ENCODE peak calls at places on chromosomes 13 and 19, in six cellular contexts. One of them, this sample, is unnamed.

GRCh38 chr13:79492313-79492798 is 11.4 kb downstream of the NDFIP2 start:
- DNase-seq in adrenal gland: no peak
- DNase-seq in esophagus squamous epithelium: no peak
- DNase-seq in kidney: no peak
- DNase-seq in AG04450: no peak
- DNase-seq in PC-3: no peak
- DNase-seq in this sample: no peak

GRCh38 chr19:3771906-3772450 is at the start of gene RAX2:
- DNase-seq in adrenal gland: no peak
- DNase-seq in esophagus squamous epithelium: no peak
- DNase-seq in kidney: no peak
- DNase-seq in AG04450: no peak
- DNase-seq in PC-3: no peak
- DNase-seq in this sample: no peak

GRCh38 chr13:37934339-37935191 is 65.0 kb upstream of the TRPC4 start:
- DNase-seq in adrenal gland: no peak
- DNase-seq in esophagus squamous epithelium: no peak
- DNase-seq in kidney: no peak
- DNase-seq in AG04450: no peak
- DNase-seq in PC-3: no peak
- DNase-seq in this sample: no peak

GRCh38 chr13:85266331-85266730 is 532.9 kb downstream of the SLITRK6 start:
- DNase-seq in adrenal gland: no peak
- DNase-seq in esophagus squamous epithelium: no peak
- DNase-seq in kidney: no peak
- DNase-seq in AG04450: no peak
- DNase-seq in PC-3: peak
- DNase-seq in this sample: no peak

GRCh38 chr13:75474956-75475355 is 7.0 kb downstream of the TBC1D4 start:
- DNase-seq in adrenal gland: no peak
- DNase-seq in esophagus squamous epithelium: no peak
- DNase-seq in kidney: no peak
- DNase-seq in AG04450: no peak
- DNase-seq in PC-3: no peak
- DNase-seq in this sample: no peak

GRCh38 chr13:114310961-114311360 is 3.3 kb upstream of the CHAMP1 start:
- DNase-seq in adrenal gland: no peak
- DNase-seq in esophagus squamous epithelium: no peak
- DNase-seq in kidney: no peak
- DNase-seq in AG04450: peak
- DNase-seq in PC-3: no peak
- DNase-seq in this sample: no peak

GRCh38 chr19:13959141-13959961 is 7.0 kb downstream of the DCAF15 start:
- DNase-seq in adrenal gland: no peak
- DNase-seq in esophagus squamous epithelium: no peak
- DNase-seq in kidney: no peak
- DNase-seq in AG04450: no peak
- DNase-seq in PC-3: no peak
- DNase-seq in this sample: no peak

GRCh38 chr19:53868091-53868891 is 608 bp downstream of the MYADM start:
- DNase-seq in adrenal gland: peak
- DNase-seq in esophagus squamous epithelium: no peak
- DNase-seq in kidney: peak
- DNase-seq in AG04450: no peak
- DNase-seq in PC-3: peak
- DNase-seq in this sample: peak

GRCh38 chr13:110409581-110409992 is 102.5 kb downstream of the COL4A2 start:
- DNase-seq in adrenal gland: peak
- DNase-seq in esophagus squamous epithelium: no peak
- DNase-seq in kidney: peak
- DNase-seq in AG04450: no peak
- DNase-seq in PC-3: peak
- DNase-seq in this sample: peak

GRCh38 chr19:32343550-32344262 is 1.7 kb upstream of the ZNF507 start:
- DNase-seq in adrenal gland: no peak
- DNase-seq in esophagus squamous epithelium: no peak
- DNase-seq in kidney: no peak
- DNase-seq in AG04450: no peak
- DNase-seq in PC-3: peak
- DNase-seq in this sample: no peak

GRCh38 chr13:110445722-110446569 is 115.6 kb downstream of the RAB20 start:
- DNase-seq in adrenal gland: no peak
- DNase-seq in esophagus squamous epithelium: no peak
- DNase-seq in kidney: peak
- DNase-seq in AG04450: no peak
- DNase-seq in PC-3: peak
- DNase-seq in this sample: peak

GRCh38 chr19:12265921-12266704 is 28.6 kb downstream of the ZNF44 start:
- DNase-seq in adrenal gland: no peak
- DNase-seq in esophagus squamous epithelium: no peak
- DNase-seq in kidney: peak
- DNase-seq in AG04450: no peak
- DNase-seq in PC-3: no peak
- DNase-seq in this sample: no peak

GRCh38 chr19:4493929-4494690 is 22.0 kb downstream of the HDGFL2 start:
- DNase-seq in adrenal gland: no peak
- DNase-seq in esophagus squamous epithelium: no peak
- DNase-seq in kidney: no peak
- DNase-seq in AG04450: no peak
- DNase-seq in PC-3: no peak
- DNase-seq in this sample: no peak

GRCh38 chr13:98374750-98375149 is 197.7 kb upstream of the RNF113B start:
- DNase-seq in adrenal gland: no peak
- DNase-seq in esophagus squamous epithelium: no peak
- DNase-seq in kidney: no peak
- DNase-seq in AG04450: no peak
- DNase-seq in PC-3: no peak
- DNase-seq in this sample: no peak

GRCh38 chr13:21130116-21130515 is 46.2 kb downstream of the SKA3 start:
- DNase-seq in adrenal gland: no peak
- DNase-seq in esophagus squamous epithelium: no peak
- DNase-seq in kidney: no peak
- DNase-seq in AG04450: no peak
- DNase-seq in PC-3: no peak
- DNase-seq in this sample: no peak

GRCh38 chr13:43484432-43485225 is 302.1 kb downstream of the ENOX1 start:
- DNase-seq in adrenal gland: no peak
- DNase-seq in esophagus squamous epithelium: no peak
- DNase-seq in kidney: no peak
- DNase-seq in AG04450: no peak
- DNase-seq in PC-3: no peak
- DNase-seq in this sample: peak

GRCh38 chr13:78265098-78265497 is 338.3 kb downstream of the POU4F1 start:
- DNase-seq in adrenal gland: no peak
- DNase-seq in esophagus squamous epithelium: no peak
- DNase-seq in kidney: no peak
- DNase-seq in AG04450: no peak
- DNase-seq in PC-3: no peak
- DNase-seq in this sample: no peak

GRCh38 chr19:4701557-4701956 is 22.1 kb downstream of the DPP9 start:
- DNase-seq in adrenal gland: no peak
- DNase-seq in esophagus squamous epithelium: no peak
- DNase-seq in kidney: no peak
- DNase-seq in AG04450: no peak
- DNase-seq in PC-3: no peak
- DNase-seq in this sample: no peak

GRCh38 chr19:19606021-19606420 is 12.5 kb downstream of the PBX4 start:
- DNase-seq in adrenal gland: no peak
- DNase-seq in esophagus squamous epithelium: no peak
- DNase-seq in kidney: no peak
- DNase-seq in AG04450: no peak
- DNase-seq in PC-3: peak
- DNase-seq in this sample: no peak

GRCh38 chr19:46898731-46899130 is 37.9 kb downstream of the ARHGAP35 start:
- DNase-seq in adrenal gland: no peak
- DNase-seq in esophagus squamous epithelium: no peak
- DNase-seq in kidney: no peak
- DNase-seq in AG04450: peak
- DNase-seq in PC-3: no peak
- DNase-seq in this sample: no peak

GRCh38 chr13:82675024-82675423 is 1207.2 kb downstream of the SLITRK1 start:
- DNase-seq in adrenal gland: no peak
- DNase-seq in esophagus squamous epithelium: no peak
- DNase-seq in kidney: no peak
- DNase-seq in AG04450: no peak
- DNase-seq in PC-3: no peak
- DNase-seq in this sample: no peak

GRCh38 chr19:11596156-11596555 is 1.1 kb upstream of the ZNF627 start:
- DNase-seq in adrenal gland: no peak
- DNase-seq in esophagus squamous epithelium: no peak
- DNase-seq in kidney: no peak
- DNase-seq in AG04450: no peak
- DNase-seq in PC-3: no peak
- DNase-seq in this sample: no peak

GRCh38 chr19:49512970-49513745 is 697 bp downstream of the FCGRT start:
- DNase-seq in adrenal gland: peak
- DNase-seq in esophagus squamous epithelium: no peak
- DNase-seq in kidney: peak
- DNase-seq in AG04450: no peak
- DNase-seq in PC-3: no peak
- DNase-seq in this sample: no peak

GRCh38 chr19:8900421-8900820 is 68.2 kb downstream of the MBD3L1 start:
- DNase-seq in adrenal gland: no peak
- DNase-seq in esophagus squamous epithelium: no peak
- DNase-seq in kidney: no peak
- DNase-seq in AG04450: no peak
- DNase-seq in PC-3: no peak
- DNase-seq in this sample: no peak

GRCh38 chr19:38485541-38486285 is 52.2 kb downstream of the RYR1 start:
- DNase-seq in adrenal gland: no peak
- DNase-seq in esophagus squamous epithelium: no peak
- DNase-seq in kidney: no peak
- DNase-seq in AG04450: no peak
- DNase-seq in PC-3: no peak
- DNase-seq in this sample: no peak

DNA sequence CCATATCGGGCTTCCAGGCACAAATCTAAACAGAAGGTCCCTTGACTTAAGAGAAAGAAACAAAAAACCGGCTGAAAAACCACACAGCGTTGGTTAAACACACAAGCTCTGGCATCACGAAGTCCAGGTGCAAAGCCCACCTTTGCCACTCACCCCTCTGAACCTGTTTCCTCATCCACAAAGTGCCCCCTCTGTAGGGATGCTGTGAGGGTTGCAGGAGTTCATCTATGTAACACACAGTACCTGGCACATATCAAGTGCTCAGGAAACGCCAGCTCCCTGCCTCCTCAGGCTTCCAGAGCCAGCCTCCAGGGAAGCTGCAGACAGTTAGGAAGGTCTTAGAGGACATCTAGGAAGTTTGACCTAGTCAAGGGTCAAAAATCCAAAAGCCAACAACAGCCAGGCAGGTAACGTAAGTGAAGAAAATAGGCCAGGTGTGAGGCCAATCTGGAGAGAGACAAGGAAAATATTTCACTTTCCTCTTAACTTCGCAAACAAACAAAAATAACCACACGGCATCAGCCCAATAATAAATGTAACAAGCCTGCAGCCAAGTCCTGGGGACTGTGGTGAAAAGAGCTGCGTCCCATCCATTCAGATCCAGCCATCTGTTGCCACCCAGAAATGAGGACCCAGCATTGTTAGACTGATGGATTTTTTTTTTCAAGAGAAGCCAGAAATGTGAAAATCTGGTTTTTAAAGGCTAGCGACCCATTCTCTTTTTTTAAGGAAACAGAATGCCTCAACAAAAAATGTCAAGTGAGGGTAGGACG is 10.0 kb downstream of the KDELR1 start:
- DNase-seq in adrenal gland: no peak
- DNase-seq in esophagus squamous epithelium: no peak
- DNase-seq in kidney: no peak
- DNase-seq in AG04450: no peak
- DNase-seq in PC-3: no peak
- DNase-seq in this sample: no peak
- TF ChIP-seq CTCF in adrenal gland: no peak
- TF ChIP-seq CTCF in esophagus squamous epithelium: no peak
- TF ChIP-seq CTCF in kidney: no peak
- TF ChIP-seq CTCF in AG04450: no peak
- TF ChIP-seq CTCF in PC-3: no peak
- TF ChIP-seq CTCF in this sample: no peak

DNA sequence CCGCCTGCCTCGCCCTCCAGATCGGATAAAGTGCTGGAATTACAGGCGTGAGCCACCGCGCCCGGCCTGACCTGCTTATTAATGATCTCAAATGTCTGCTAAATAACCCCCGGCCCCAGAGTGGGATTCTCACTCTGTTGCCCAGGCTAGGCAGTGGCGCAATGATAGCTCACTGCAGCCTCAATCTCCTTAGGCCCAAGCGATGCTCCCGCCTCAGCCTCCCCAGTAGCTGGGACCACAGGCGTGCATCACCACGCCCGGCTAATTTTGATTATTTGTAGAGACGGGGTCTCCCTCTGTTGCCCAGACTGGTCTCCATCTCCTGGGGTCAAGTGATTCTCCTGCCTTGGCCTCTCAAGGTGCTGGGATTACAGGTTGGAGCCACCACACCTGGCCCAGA is 626 bp upstream of the ATP5F1D start:
- DNase-seq in adrenal gland: peak
- DNase-seq in esophagus squamous epithelium: no peak
- DNase-seq in kidney: no peak
- DNase-seq in AG04450: no peak
- DNase-seq in PC-3: no peak
- DNase-seq in this sample: no peak
- H3K4me3 ChIP-seq in adrenal gland: peak
- H3K4me3 ChIP-seq in esophagus squamous epithelium: peak
- H3K4me3 ChIP-seq in kidney: peak
- H3K4me3 ChIP-seq in AG04450: no peak
- H3K4me3 ChIP-seq in PC-3: peak
- H3K4me3 ChIP-seq in this sample: peak

GRCh38 chr13:106522112-106522511 is 13.3 kb downstream of the EFNB2 start:
- DNase-seq in adrenal gland: no peak
- DNase-seq in esophagus squamous epithelium: no peak
- DNase-seq in kidney: no peak
- DNase-seq in AG04450: no peak
- DNase-seq in PC-3: no peak
- DNase-seq in this sample: no peak

GRCh38 chr13:106522898-106523525 is 12.4 kb downstream of the EFNB2 start:
- DNase-seq in adrenal gland: no peak
- DNase-seq in esophagus squamous epithelium: no peak
- DNase-seq in kidney: no peak
- DNase-seq in AG04450: no peak
- DNase-seq in PC-3: peak
- DNase-seq in this sample: no peak

GRCh38 chr13:106518535-106518934 is 16.9 kb downstream of the EFNB2 start:
- DNase-seq in adrenal gland: no peak
- DNase-seq in esophagus squamous epithelium: no peak
- DNase-seq in kidney: no peak
- DNase-seq in AG04450: no peak
- DNase-seq in PC-3: no peak
- DNase-seq in this sample: no peak

GRCh38 chr13:106521101-106521799 is 14.2 kb downstream of the EFNB2 start:
- DNase-seq in adrenal gland: no peak
- DNase-seq in esophagus squamous epithelium: no peak
- DNase-seq in kidney: no peak
- DNase-seq in AG04450: no peak
- DNase-seq in PC-3: peak
- DNase-seq in this sample: no peak

GRCh38 chr13:106520205-106521004 is 15.1 kb downstream of the EFNB2 start:
- DNase-seq in adrenal gland: no peak
- DNase-seq in esophagus squamous epithelium: no peak
- DNase-seq in kidney: no peak
- DNase-seq in AG04450: no peak
- DNase-seq in PC-3: peak
- DNase-seq in this sample: no peak
- TF ChIP-seq CTCF in adrenal gland: no peak
- TF ChIP-seq CTCF in esophagus squamous epithelium: no peak
- TF ChIP-seq CTCF in kidney: no peak
- TF ChIP-seq CTCF in AG04450: peak
- TF ChIP-seq CTCF in PC-3: peak
- TF ChIP-seq CTCF in this sample: peak

GRCh38 chr13:99489028-99489427 is 12.2 kb upstream of the TM9SF2 start:
- DNase-seq in adrenal gland: no peak
- DNase-seq in esophagus squamous epithelium: no peak
- DNase-seq in kidney: no peak
- DNase-seq in AG04450: no peak
- DNase-seq in PC-3: no peak
- DNase-seq in this sample: no peak
- H3K4me3 ChIP-seq in adrenal gland: no peak
- H3K4me3 ChIP-seq in esophagus squamous epithelium: no peak
- H3K4me3 ChIP-seq in kidney: no peak
- H3K4me3 ChIP-seq in AG04450: no peak
- H3K4me3 ChIP-seq in PC-3: no peak
- H3K4me3 ChIP-seq in this sample: no peak

This sample was measured in tibial artery.